ENCODE peak calls at places on chromosomes 4 and X, in six cellular contexts. Q is endodermal cell, G is cardiac muscle cell, W is tibial nerve, A is mammary epithelial cell, F is DND-41. H is an unnamed sample. For H3K36me3, the result is how much of the 10 kb centered on the place peaks cover.

GRCh38 chr4:74228691-74229640 is 71.0 kb downstream of the MTHFD2L start:
- DNase-seq in A (peak), G (peak), W (peak), F (peak), Q (peak), H (peak)

GRCh38 chr4:39978904-39979303 is 1.2 kb upstream of the PDS5A start:
- DNase-seq in Q (no peak), W (no peak), G (no peak), A (no peak), F (no peak), H (no peak)

GRCh38 chr4:7112656-7113055 is 44.8 kb upstream of the GRPEL1 start:
- DNase-seq in W (no peak), A (no peak), F (no peak), Q (no peak), G (no peak), H (no peak)

GRCh38 chr4:56821394-56822263 is at the start of gene SPINK2:
- DNase-seq in A (no peak), F (peak), W (no peak), Q (peak), G (no peak), H (peak)

GRCh38 chrX:48467331-48467761 is 2.7 kb downstream of the SLC38A5 start:
- DNase-seq in F (no peak), Q (no peak), W (no peak), G (no peak), A (no peak), H (no peak)

GRCh38 chr4:64520393-64520792 is 111.1 kb upstream of the TECRL start:
- DNase-seq in F (no peak), Q (no peak), W (no peak), G (no peak), A (no peak), H (no peak)

GRCh38 chr4:47372561-47372960 is 90.9 kb downstream of the COMMD8 start:
- DNase-seq in W (no peak), F (no peak), Q (no peak), A (no peak), G (no peak), H (no peak)

GRCh38 chr4:172962564-172963353 is 205.9 kb upstream of the GALNT7 start:
- DNase-seq in A (peak), Q (no peak), G (no peak), W (no peak), F (no peak), H (no peak)

GRCh38 chr4:98614655-98615054 is 43.8 kb downstream of the TSPAN5 start:
- DNase-seq in F (no peak), W (no peak), A (no peak), G (no peak), Q (no peak), H (no peak)

GRCh38 chrX:118718737-118719136 is 8.7 kb upstream of the IL13RA1 start:
- DNase-seq in A (no peak), W (no peak), Q (no peak), F (no peak), G (no peak), H (no peak)

GRCh38 chr4:42655921-42656735 is 777 bp downstream of the ATP8A1 start:
- DNase-seq in F (peak), Q (peak), W (peak), G (no peak), A (no peak), H (peak)

GRCh38 chrX:101057095-101057714 is 5.3 kb upstream of the TRMT2B start:
- DNase-seq in Q (no peak), G (peak), W (no peak), A (peak), F (no peak), H (no peak)

GRCh38 chr4:128571747-128572146 is 237.8 kb upstream of the JADE1 start:
- DNase-seq in F (no peak), W (peak), G (peak), A (peak), Q (no peak), H (no peak)

GRCh38 chrX:2342281-2342688 is 158.5 kb downstream of the DHRSX start:
- DNase-seq in W (no peak), G (peak), Q (no peak), F (no peak), A (peak), H (no peak)

GRCh38 chrX:130170752-130171445 is 863 bp upstream of the RAB33A start:
- DNase-seq in G (no peak), F (peak), W (no peak), A (no peak), Q (peak), H (peak)

GRCh38 chrX:143768976-143769375 is 48.4 kb upstream of the SPANXN2 start:
- DNase-seq in Q (no peak), A (peak), F (no peak), W (no peak), G (no peak), H (no peak)

GRCh38 chrX:11124094-11124493 is 13.0 kb downstream of the HCCS start:
- DNase-seq in F (no peak), Q (no peak), W (no peak), A (no peak), G (no peak), H (no peak)

DNA sequence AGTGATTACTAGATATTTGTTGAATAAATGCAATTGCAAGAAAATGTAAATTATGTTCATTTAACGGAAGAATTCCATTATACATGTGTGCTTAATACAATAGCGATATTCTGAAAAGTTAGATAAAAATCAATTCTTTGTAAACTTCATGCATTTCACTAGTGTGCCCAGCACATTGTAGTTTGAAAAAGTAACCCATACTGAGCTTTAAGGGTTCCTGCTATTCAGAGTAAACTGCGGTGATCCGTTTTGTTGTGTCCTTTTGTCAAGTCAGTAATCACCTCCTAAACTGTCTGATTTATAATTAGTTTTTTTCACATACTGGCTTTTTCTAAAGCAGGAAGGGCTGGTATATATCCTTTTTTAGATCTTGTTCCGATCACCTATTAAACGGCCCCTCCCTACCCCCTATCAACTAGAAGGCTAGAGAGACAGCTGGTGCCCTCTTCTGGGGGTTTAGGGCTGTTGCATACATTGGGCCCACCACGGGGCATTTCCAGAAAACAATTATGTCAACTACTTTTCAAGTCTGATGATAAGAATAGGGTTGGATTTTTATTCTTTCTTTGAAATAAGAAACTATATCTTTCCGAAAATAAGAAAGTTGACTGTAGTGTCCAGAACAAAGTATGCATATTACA is 7.0 kb upstream of the BMP15 start:
- DNase-seq in F (peak), Q (peak), G (peak), A (peak), W (no peak), H (no peak)
- H3K4me3 ChIP-seq in F (no peak), Q (no peak), G (no peak), A (no peak), W (no peak), H (no peak)

DNA sequence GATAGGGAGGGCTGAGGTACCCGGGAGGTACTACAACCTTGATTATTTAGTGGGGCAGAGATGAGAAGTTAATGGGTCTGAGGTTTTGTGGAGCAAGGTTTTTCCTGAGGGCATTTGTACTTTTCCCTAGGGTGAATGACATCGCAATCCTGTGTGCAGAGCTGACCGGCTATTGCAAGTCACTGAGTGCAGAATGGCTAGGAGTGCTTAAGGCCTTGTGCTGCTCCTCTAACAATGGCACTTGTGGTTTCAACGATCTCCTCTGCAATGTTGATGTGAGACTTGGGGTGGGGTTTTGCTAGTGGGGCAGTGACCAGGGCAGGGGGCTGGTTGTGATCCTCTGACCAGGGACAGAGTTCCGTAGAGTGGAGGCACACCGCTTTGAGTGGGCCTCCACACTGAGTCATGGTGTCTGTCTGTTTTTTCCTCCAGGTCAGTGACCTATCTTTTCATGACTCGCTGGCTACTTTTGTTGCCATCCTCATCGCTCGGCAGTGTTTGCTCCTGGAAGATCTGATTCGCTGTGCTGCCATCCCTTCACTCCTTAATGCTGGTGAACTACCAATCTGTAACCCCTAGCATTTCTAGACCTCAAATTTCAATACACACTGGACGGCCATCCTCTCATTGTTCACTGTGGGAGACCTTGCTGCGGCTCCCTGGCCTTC is 9.9 kb downstream of the MED12 start:
- DNase-seq in Q (no peak), F (no peak), A (no peak), W (no peak), G (peak), H (no peak)
- H3K36me3 ChIP-seq in Q (under half), F (half or more), A (under half), W (under half), G (under half), H (under half)

DNA sequence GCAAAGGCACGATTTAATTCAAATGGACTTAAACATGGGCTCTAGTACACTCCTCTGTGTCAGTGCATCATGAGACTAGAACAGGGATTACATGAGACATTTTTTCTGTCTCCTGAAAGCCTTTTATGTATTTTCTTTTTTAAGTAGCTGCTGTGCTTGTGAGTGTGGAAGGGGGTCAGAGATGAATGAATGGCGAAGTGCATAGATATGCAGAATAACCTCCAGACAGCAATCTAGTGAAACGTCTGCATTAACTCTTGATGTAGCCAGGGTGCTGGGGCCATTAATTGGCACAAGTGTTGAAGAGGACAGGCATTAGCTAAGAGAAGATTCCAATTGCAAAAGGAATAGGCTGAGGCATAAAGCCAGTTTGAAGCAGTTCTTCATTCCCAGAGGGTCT is 218.4 kb downstream of the STIM2 start:
- DNase-seq in Q (no peak), G (no peak), A (no peak), W (no peak), F (no peak), H (no peak)
- H3K4me3 ChIP-seq in Q (no peak), G (no peak), A (no peak), W (no peak), F (no peak), H (no peak)

DNA sequence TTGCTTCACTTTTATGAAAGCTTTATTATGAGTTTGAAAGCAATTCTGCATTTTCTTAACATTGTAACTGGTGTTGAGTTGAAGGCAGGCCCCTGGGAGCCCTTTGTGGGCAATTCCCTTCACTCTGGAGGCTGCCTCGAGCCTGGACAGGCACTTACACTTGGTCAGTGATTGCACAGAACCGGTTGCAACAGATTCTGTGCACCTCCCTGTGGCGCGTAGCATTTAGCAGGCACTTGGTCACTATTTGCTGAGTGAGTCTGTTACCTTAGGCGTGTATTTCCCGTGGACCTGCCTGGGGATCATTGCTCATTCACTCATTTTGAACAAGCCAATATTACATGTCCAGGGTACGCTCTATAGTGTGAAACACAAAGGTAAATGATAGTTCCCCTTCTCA is 80.4 kb downstream of the PTTG2 start:
- DNase-seq in A (no peak), G (no peak), Q (no peak), F (no peak), W (no peak), H (no peak)
- H3K36me3 ChIP-seq in A (under half), G (under half), Q (half or more), F (half or more), W (under half), H (under half)

GRCh38 chr4:87985887-87986200 is 10.3 kb downstream of the SPP1 start:
- DNase-seq in G (no peak), W (no peak), A (no peak), Q (no peak), F (no peak), H (no peak)
- H3K4me3 ChIP-seq in G (no peak), W (no peak), A (no peak), Q (no peak), F (no peak), H (no peak)

DNA sequence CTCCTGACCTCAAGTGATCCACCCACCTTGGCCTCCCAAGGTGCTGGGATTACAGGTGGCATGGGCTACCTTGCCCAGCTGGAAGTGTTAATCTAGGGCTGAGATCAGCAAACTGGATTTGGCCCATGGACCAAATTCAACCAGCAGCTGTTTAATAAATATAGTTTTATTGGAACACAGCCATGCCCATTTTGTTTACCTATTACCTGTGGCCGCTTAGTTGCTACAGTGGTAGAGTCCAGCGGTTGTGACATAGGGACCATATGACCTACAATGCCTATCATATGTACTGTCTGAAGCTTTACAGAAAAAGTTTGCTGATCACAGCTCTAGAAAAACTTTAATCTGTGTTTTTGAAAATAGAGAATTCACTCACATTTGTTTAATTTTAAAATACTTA is 17.2 kb upstream of the PDHA1 start:
- DNase-seq in Q (no peak), A (no peak), W (no peak), G (no peak), F (no peak), H (no peak)
- H3K36me3 ChIP-seq in Q (under half), A (under half), W (under half), G (under half), F (under half), H (under half)

DNA sequence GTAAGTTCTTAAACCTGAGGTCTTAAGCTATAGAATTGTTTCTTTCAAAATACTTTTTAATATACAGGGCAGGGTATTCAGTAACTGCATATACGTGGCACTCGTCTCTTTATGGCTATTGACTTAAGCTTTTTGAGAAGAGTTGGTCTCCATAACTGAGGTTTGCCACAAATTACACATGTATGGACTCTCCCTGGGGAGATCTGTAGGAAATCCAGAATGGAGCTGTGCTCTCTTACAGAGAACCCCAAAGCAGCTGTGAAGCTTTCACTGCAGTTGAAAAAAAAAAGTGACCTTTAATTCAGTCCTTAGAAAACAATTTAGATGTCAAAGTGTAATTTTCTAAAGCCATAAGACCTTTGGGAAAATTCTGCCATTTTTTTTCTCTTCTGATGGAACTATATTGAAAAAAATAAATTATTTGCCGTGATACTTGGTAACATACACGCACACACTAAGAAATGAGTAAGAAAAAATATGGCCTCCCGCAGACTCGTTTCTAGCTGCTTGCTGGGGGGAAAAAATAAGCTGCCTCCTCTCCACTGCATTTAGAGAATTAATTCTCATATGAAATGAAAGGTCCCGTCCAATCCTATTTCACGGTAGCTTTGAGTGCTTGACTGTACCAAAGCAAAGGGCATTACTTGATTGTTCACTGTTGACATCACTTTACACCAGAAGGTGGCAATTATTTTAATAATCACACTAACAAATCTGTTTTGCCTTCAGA is 159.4 kb upstream of the TENM3 start:
- DNase-seq in Q (no peak), W (no peak), F (no peak), G (no peak), A (no peak), H (no peak)
- H3K4me3 ChIP-seq in Q (peak), W (no peak), F (no peak), G (no peak), A (no peak), H (no peak)

GRCh38 chr4:121817701-121818100 is 6.0 kb downstream of the CCNA2 start:
- DNase-seq in W (no peak), F (no peak), G (no peak), A (no peak), Q (no peak), H (no peak)
- H3K36me3 ChIP-seq in W (under half), F (half or more), G (half or more), A (half or more), Q (half or more), H (under half)

GRCh38 chrX:24647257-24648058 is at the start of gene PCYT1B:
- DNase-seq in A (peak), F (peak), W (peak), G (peak), Q (peak), H (peak)

GRCh38 chrX:24643116-24643515 is 4.0 kb downstream of the PCYT1B start:
- DNase-seq in Q (no peak), W (no peak), A (peak), G (no peak), F (no peak), H (no peak)

GRCh38 chrX:24651783-24652182 is 4.6 kb upstream of the PCYT1B start:
- DNase-seq in G (no peak), W (no peak), Q (no peak), F (no peak), A (no peak), H (no peak)

GRCh38 chrX:24646745-24647182 is 383 bp downstream of the PCYT1B start:
- DNase-seq in F (no peak), G (peak), Q (no peak), W (no peak), A (no peak), H (peak)
- H3K4me3 ChIP-seq in F (peak), G (peak), Q (peak), W (peak), A (peak), H (peak)

DNA sequence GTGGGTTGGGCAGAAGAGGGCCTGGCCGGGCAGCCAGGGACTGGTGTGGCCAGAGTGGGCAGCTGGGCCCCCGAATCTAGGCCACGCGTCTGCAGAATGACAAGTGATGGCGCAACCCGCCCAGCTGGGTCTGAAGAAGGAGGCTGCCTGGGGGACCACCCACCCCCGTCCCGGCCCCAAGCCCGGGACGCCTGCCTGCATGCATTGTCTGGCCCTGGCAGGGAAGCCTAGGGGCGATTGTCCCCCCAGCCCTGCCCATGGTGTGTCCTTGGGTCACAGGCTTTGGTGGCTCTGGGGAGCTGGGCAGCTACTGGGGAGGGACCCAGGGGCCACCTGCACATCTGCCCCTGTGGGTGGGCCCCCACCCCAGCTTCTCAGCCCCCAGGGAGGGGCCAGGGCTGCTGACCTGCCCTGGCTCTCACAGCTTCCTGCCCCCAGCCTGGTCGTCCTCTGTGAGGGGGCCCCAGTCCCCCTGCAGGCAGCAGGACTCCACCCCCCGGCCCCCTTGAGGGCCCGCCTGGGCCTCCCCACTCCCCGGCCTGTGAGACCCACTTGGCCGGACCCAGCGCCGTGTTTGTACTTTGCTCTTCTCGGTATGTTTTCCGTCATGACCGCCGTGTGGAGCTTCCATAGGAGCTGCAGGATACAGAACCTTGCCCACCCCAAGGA is 4.9 kb downstream of the FGFR3 start:
- DNase-seq in F (no peak), G (no peak), Q (no peak), A (no peak), W (no peak), H (no peak)
- H3K36me3 ChIP-seq in F (under half), G (under half), Q (under half), A (under half), W (under half), H (under half)